ENCODE peak calls at places on chromosomes 1 and 21, in five cellular contexts. G is breast epithelium, R is tibial nerve, C is sigmoid colon, I is IMR-90. X is an unnamed sample.

GRCh38 chr1:202643397-202644218 is 66.6 kb downstream of the SYT2 start:
- DNase-seq in G (no peak), R (no peak), C (no peak), I (no peak), X (no peak)

GRCh38 chr1:55374801-55375616 is 159.8 kb upstream of the USP24 start:
- DNase-seq in G (no peak), R (peak; percentile 53), C (peak; percentile 90), I (no peak), X (no peak)

GRCh38 chr1:87206044-87206443 is 122.6 kb upstream of the LMO4 start:
- DNase-seq in G (no peak), R (no peak), C (no peak), I (no peak), X (no peak)

GRCh38 chr1:63973005-63973419 is 199.2 kb downstream of the ROR1 start:
- DNase-seq in G (no peak), R (no peak), C (no peak), I (no peak), X (no peak)

GRCh38 chr1:202858306-202858705 is 30.6 kb downstream of the RABIF start:
- DNase-seq in G (no peak), R (peak; percentile 47), C (peak; percentile 93), I (peak; percentile 7), X (no peak)

GRCh38 chr1:244046907-244047738 is 4.0 kb upstream of the ZBTB18 start:
- DNase-seq in G (no peak), R (no peak), C (no peak), I (peak; percentile 31), X (no peak)

GRCh38 chr1:151934048-151934493 is 24.8 kb upstream of the THEM4 start:
- DNase-seq in G (no peak), R (no peak), C (no peak), I (peak; percentile 60), X (peak; percentile 71)

GRCh38 chr1:116521186-116521585 is 49.6 kb downstream of the CD58 start:
- DNase-seq in G (no peak), R (no peak), C (no peak), I (peak; percentile 41), X (no peak)

GRCh38 chr1:90558126-90558525 is 159.0 kb downstream of the BARHL2 start:
- DNase-seq in G (no peak), R (no peak), C (no peak), I (no peak), X (no peak)

GRCh38 chr1:180182721-180183311 is 28.1 kb downstream of the QSOX1 start:
- DNase-seq in G (no peak), R (no peak), C (peak; percentile 55), I (no peak), X (no peak)

GRCh38 chr1:116375884-116376733 is 3.1 kb downstream of the ATP1A1 start:
- DNase-seq in G (peak; percentile 77), R (peak; percentile 47), C (peak; percentile 93), I (peak; percentile 68), X (peak; percentile 87)

GRCh38 chr1:5856246-5856815 is 135.9 kb downstream of the NPHP4 start:
- DNase-seq in G (no peak), R (no peak), C (no peak), I (peak; percentile 38), X (no peak)

GRCh38 chr1:233587958-233588799 is 25.7 kb upstream of the KCNK1 start:
- DNase-seq in G (no peak), R (no peak), C (no peak), I (no peak), X (no peak)

GRCh38 chr1:202586018-202586821 is 124.0 kb downstream of the SYT2 start:
- DNase-seq in G (peak; percentile 55), R (peak; percentile 79), C (peak; percentile 80), I (peak; percentile 38), X (no peak)

GRCh38 chr1:16387201-16388185 is 20.5 kb downstream of the SZRD1 start:
- DNase-seq in G (peak; percentile 33), R (no peak), C (no peak), I (peak; percentile 30), X (no peak)

GRCh38 chr1:108568589-108568988 is 8.7 kb downstream of the EEIG2 start:
- DNase-seq in G (no peak), R (no peak), C (no peak), I (no peak), X (no peak)

GRCh38 chr1:226355679-226356583 is 47.0 kb upstream of the LIN9 start:
- DNase-seq in G (no peak), R (no peak), C (no peak), I (no peak), X (no peak)

DNA sequence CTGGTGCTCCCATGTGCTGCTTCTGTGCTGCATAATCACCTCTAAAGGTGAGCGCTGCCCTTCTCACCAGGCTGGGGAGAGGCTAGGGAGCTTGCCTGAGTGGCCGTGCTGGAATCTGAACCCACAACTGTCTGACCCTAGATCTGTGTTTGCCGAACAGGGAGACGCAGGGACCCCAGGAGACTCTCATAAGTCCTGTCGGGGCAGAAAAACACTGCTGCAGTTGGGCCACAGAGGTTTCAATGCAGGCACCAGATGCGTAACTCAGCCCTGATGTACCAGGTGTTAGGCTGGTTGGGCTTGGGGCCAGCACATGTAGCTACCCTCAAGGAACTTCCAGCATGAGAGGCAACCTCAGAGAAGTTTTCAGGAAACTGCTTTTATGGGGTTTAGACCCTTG is 49.5 kb upstream of the DMRTB1 start:
- DNase-seq in G (no peak), R (no peak), C (peak; percentile 18), I (no peak), X (no peak)
- TF ChIP-seq CTCF in G (no peak), R (no peak), C (no peak), I (no peak), X (no peak)

GRCh38 chr1:170682159-170682558 is 18.2 kb downstream of the PRRX1 start:
- DNase-seq in G (no peak), R (no peak), C (no peak), I (peak; percentile 72), X (no peak)

GRCh38 chr1:170678196-170678595 is 14.3 kb downstream of the PRRX1 start:
- DNase-seq in G (no peak), R (no peak), C (no peak), I (peak; percentile 49), X (no peak)

GRCh38 chr1:170676628-170677027 is 12.7 kb downstream of the PRRX1 start:
- DNase-seq in G (no peak), R (no peak), C (no peak), I (peak; percentile 66), X (no peak)

GRCh38 chr1:170682809-170683208 is 18.9 kb downstream of the PRRX1 start:
- DNase-seq in G (no peak), R (no peak), C (no peak), I (no peak), X (no peak)

DNA sequence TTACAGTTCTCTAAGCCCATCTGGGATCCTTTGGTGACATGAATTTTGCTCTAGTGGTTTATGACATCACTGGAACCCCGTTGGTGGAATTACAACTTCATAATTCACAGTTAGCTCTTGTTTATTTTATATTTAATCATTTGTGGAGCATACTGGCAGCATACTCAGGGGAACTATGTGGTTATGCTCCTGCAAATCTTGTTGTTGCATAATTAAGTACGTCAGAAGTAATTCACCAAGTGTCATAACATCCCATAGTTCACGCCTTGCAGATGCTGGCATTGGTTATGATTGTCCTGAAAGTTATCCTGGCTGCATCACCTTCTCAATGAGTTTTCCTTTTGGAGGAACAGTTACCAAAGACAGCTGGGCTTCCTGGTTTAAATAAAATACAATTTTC is 16.5 kb downstream of the PRRX1 start:
- DNase-seq in G (no peak), R (no peak), C (peak; percentile 67), I (peak; percentile 97), X (no peak)
- H3K4me1 ChIP-seq in G (no peaks in the 10 kb centered on the region), R (no peaks in the 10 kb centered on the region), C (no peaks in the 10 kb centered on the region), I (peaks cover 9% of the 10 kb centered on the region), X (no peaks in the 10 kb centered on the region)

GRCh38 chr1:2253797-2254480 is 25.8 kb downstream of the SKI start:
- DNase-seq in G (no peak), R (no peak), C (no peak), I (no peak), X (no peak)
- TF ChIP-seq POLR2A in G (no peak), R (no peak), C (no peak), I (no peak), X (no peak)

DNA sequence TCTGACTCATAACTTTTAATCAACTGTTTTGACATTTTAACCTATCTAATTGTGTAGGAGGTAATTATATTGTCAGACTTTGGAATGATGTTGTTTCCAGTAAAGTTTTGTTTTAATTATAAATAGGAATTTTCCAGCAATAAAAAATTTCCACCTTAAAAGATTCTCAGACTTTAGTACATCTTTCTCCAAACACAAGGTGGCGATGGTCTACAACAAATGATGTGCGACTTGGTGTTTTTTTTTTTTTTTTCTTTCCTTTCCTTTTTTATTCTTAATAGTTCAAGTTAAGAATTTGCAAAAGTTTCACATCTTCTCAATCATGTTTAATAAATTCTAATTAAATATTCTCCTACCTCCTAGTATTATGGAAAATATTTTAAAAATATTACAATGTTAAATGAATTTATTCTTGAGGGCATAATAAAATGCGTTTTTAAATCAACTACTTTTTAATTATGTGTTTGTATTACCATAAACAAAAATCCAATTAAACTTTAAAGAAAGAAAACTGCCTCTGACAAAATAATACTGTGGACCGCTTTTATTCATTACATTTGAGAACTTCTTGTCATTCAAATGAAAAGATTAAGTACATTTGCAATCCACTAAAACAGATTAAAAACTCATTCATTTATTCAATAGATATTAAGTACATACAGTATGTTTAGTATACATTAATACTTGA is 4.4 kb upstream of the ADAMTS1 start:
- DNase-seq in G (no peak), R (no peak), C (no peak), I (peak; percentile 80), X (no peak)
- TF ChIP-seq CTCF in G (peak; percentile 48), R (peak; percentile 63), C (peak; percentile 20), I (peak; percentile 79), X (no peak)

DNA sequence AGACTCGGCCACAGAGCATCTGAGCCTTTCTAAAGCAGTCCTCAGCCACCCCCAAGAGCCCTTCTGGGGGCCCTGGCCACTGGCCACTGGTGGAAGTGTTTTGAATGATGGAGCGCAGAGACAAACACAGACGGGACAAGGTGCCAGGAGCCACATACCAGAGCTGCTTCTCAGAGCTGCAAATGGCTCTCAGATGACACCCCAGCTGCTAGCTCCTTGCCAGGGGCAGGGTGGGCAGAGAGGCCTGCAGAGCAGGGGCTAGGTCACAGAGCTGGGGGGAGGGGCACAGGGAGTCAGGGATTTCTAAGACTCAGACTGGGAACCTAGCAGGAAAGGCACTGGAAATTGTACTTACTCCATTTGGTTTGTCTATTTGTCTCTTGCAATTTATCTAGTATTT is 30.4 kb downstream of the KCNN3 start:
- DNase-seq in G (no peak), R (no peak), C (no peak), I (peak; percentile 4), X (no peak)
- H3K4me1 ChIP-seq in G (no peaks in the 10 kb centered on the region), R (no peaks in the 10 kb centered on the region), C (peaks cover 3% of the 10 kb centered on the region), I (peaks cover 10% of the 10 kb centered on the region), X (no peaks in the 10 kb centered on the region)

GRCh38 chr1:21933397-21934248 is 3.5 kb downstream of the HSPG2 start:
- DNase-seq in G (peak; percentile 84), R (no peak), C (peak; percentile 94), I (no peak), X (no peak)
- TF ChIP-seq POLR2A in G (no peak), R (no peak), C (peak; percentile 11), I (no peak), X (no peak)